ENCODE peak calls at places on chromosomes 5 and 9, in nine cellular contexts. One of them, this sample, is unnamed.

GRCh38 chr9:96478829-96479371 is 28.9 kb downstream of the HABP4 start:
- DNase-seq in amygdala: no peak
- DNase-seq in stimulated activated CD4-positive, alpha-beta T cell treated with anti-CD3 and anti-CD28 coated beads, Interleukin-12 subunit alpha, Interleukin-12 subunit beta, amount 100 ng/mL, for 48 hours: peak; percentile 6
- DNase-seq in stimulated activated CD8-positive, alpha-beta memory T cell treated with anti-CD3 and anti-CD28 coated beads, Interleukin-4, amount 100 ng/mL, for 4 hours: no peak
- DNase-seq in NCI-H1105 treated with DMSO at 0.1 percent for 48 hours: no peak
- DNase-seq in stimulated activated naive CD4-positive, alpha-beta T cell treated with Interleukin-2 at 50 U/mL for 16 hours: peak; percentile 13
- DNase-seq in T follicular helper cell: no peak
- DNase-seq in activated T-cell treated with anti-CD3 and anti-CD28 coated beads for 48 hours: peak; percentile 21
- DNase-seq in brain microvascular endothelial cell: no peak
- DNase-seq in this sample: no peak

GRCh38 chr9:4144869-4145268 is 155.0 kb downstream of the GLIS3 start:
- DNase-seq in T follicular helper cell: no peak
- DNase-seq in stimulated activated naive CD4-positive, alpha-beta T cell treated with Interleukin-2 at 50 U/mL for 16 hours: no peak
- DNase-seq in NCI-H1105 treated with DMSO at 0.1 percent for 48 hours: no peak
- DNase-seq in activated T-cell treated with anti-CD3 and anti-CD28 coated beads for 48 hours: no peak
- DNase-seq in stimulated activated CD4-positive, alpha-beta T cell treated with anti-CD3 and anti-CD28 coated beads, Interleukin-12 subunit alpha, Interleukin-12 subunit beta, amount 100 ng/mL, for 48 hours: no peak
- DNase-seq in amygdala: no peak
- DNase-seq in brain microvascular endothelial cell: no peak
- DNase-seq in stimulated activated CD8-positive, alpha-beta memory T cell treated with anti-CD3 and anti-CD28 coated beads, Interleukin-4, amount 100 ng/mL, for 4 hours: no peak
- DNase-seq in this sample: no peak

GRCh38 chr9:77647659-77648457 is at the start of gene GNA14:
- DNase-seq in amygdala: no peak
- DNase-seq in brain microvascular endothelial cell: no peak
- DNase-seq in stimulated activated CD8-positive, alpha-beta memory T cell treated with anti-CD3 and anti-CD28 coated beads, Interleukin-4, amount 100 ng/mL, for 4 hours: no peak
- DNase-seq in NCI-H1105 treated with DMSO at 0.1 percent for 48 hours: no peak
- DNase-seq in activated T-cell treated with anti-CD3 and anti-CD28 coated beads for 48 hours: peak; percentile 2
- DNase-seq in stimulated activated naive CD4-positive, alpha-beta T cell treated with Interleukin-2 at 50 U/mL for 16 hours: no peak
- DNase-seq in stimulated activated CD4-positive, alpha-beta T cell treated with anti-CD3 and anti-CD28 coated beads, Interleukin-12 subunit alpha, Interleukin-12 subunit beta, amount 100 ng/mL, for 48 hours: no peak
- DNase-seq in T follicular helper cell: no peak
- DNase-seq in this sample: no peak

GRCh38 chr5:52961238-52961637 is 27.9 kb upstream of the ITGA2 start:
- DNase-seq in NCI-H1105 treated with DMSO at 0.1 percent for 48 hours: peak; percentile 88
- DNase-seq in amygdala: no peak
- DNase-seq in activated T-cell treated with anti-CD3 and anti-CD28 coated beads for 48 hours: no peak
- DNase-seq in stimulated activated CD4-positive, alpha-beta T cell treated with anti-CD3 and anti-CD28 coated beads, Interleukin-12 subunit alpha, Interleukin-12 subunit beta, amount 100 ng/mL, for 48 hours: no peak
- DNase-seq in stimulated activated naive CD4-positive, alpha-beta T cell treated with Interleukin-2 at 50 U/mL for 16 hours: no peak
- DNase-seq in stimulated activated CD8-positive, alpha-beta memory T cell treated with anti-CD3 and anti-CD28 coated beads, Interleukin-4, amount 100 ng/mL, for 4 hours: no peak
- DNase-seq in T follicular helper cell: no peak
- DNase-seq in brain microvascular endothelial cell: no peak
- DNase-seq in this sample: no peak

GRCh38 chr5:174945853-174946252 is 221.5 kb downstream of the MSX2 start:
- DNase-seq in stimulated activated CD4-positive, alpha-beta T cell treated with anti-CD3 and anti-CD28 coated beads, Interleukin-12 subunit alpha, Interleukin-12 subunit beta, amount 100 ng/mL, for 48 hours: no peak
- DNase-seq in amygdala: no peak
- DNase-seq in activated T-cell treated with anti-CD3 and anti-CD28 coated beads for 48 hours: no peak
- DNase-seq in T follicular helper cell: no peak
- DNase-seq in NCI-H1105 treated with DMSO at 0.1 percent for 48 hours: peak; percentile 48
- DNase-seq in stimulated activated CD8-positive, alpha-beta memory T cell treated with anti-CD3 and anti-CD28 coated beads, Interleukin-4, amount 100 ng/mL, for 4 hours: no peak
- DNase-seq in stimulated activated naive CD4-positive, alpha-beta T cell treated with Interleukin-2 at 50 U/mL for 16 hours: no peak
- DNase-seq in brain microvascular endothelial cell: no peak
- DNase-seq in this sample: no peak

GRCh38 chr9:37596504-37596903 is 4.1 kb upstream of the TOMM5 start:
- DNase-seq in activated T-cell treated with anti-CD3 and anti-CD28 coated beads for 48 hours: no peak
- DNase-seq in brain microvascular endothelial cell: no peak
- DNase-seq in stimulated activated naive CD4-positive, alpha-beta T cell treated with Interleukin-2 at 50 U/mL for 16 hours: no peak
- DNase-seq in amygdala: no peak
- DNase-seq in stimulated activated CD4-positive, alpha-beta T cell treated with anti-CD3 and anti-CD28 coated beads, Interleukin-12 subunit alpha, Interleukin-12 subunit beta, amount 100 ng/mL, for 48 hours: no peak
- DNase-seq in stimulated activated CD8-positive, alpha-beta memory T cell treated with anti-CD3 and anti-CD28 coated beads, Interleukin-4, amount 100 ng/mL, for 4 hours: no peak
- DNase-seq in NCI-H1105 treated with DMSO at 0.1 percent for 48 hours: no peak
- DNase-seq in T follicular helper cell: no peak
- DNase-seq in this sample: no peak

GRCh38 chr5:153900703-153901395 is 137.9 kb downstream of the FAM114A2 start:
- DNase-seq in stimulated activated CD8-positive, alpha-beta memory T cell treated with anti-CD3 and anti-CD28 coated beads, Interleukin-4, amount 100 ng/mL, for 4 hours: no peak
- DNase-seq in activated T-cell treated with anti-CD3 and anti-CD28 coated beads for 48 hours: no peak
- DNase-seq in stimulated activated CD4-positive, alpha-beta T cell treated with anti-CD3 and anti-CD28 coated beads, Interleukin-12 subunit alpha, Interleukin-12 subunit beta, amount 100 ng/mL, for 48 hours: no peak
- DNase-seq in brain microvascular endothelial cell: peak; percentile 69
- DNase-seq in stimulated activated naive CD4-positive, alpha-beta T cell treated with Interleukin-2 at 50 U/mL for 16 hours: no peak
- DNase-seq in T follicular helper cell: no peak
- DNase-seq in NCI-H1105 treated with DMSO at 0.1 percent for 48 hours: no peak
- DNase-seq in amygdala: no peak
- DNase-seq in this sample: no peak

GRCh38 chr9:137310190-137311052 is 8.3 kb upstream of the NRARP start:
- DNase-seq in amygdala: no peak
- DNase-seq in stimulated activated naive CD4-positive, alpha-beta T cell treated with Interleukin-2 at 50 U/mL for 16 hours: no peak
- DNase-seq in stimulated activated CD8-positive, alpha-beta memory T cell treated with anti-CD3 and anti-CD28 coated beads, Interleukin-4, amount 100 ng/mL, for 4 hours: no peak
- DNase-seq in stimulated activated CD4-positive, alpha-beta T cell treated with anti-CD3 and anti-CD28 coated beads, Interleukin-12 subunit alpha, Interleukin-12 subunit beta, amount 100 ng/mL, for 48 hours: no peak
- DNase-seq in activated T-cell treated with anti-CD3 and anti-CD28 coated beads for 48 hours: no peak
- DNase-seq in NCI-H1105 treated with DMSO at 0.1 percent for 48 hours: no peak
- DNase-seq in T follicular helper cell: no peak
- DNase-seq in brain microvascular endothelial cell: no peak
- DNase-seq in this sample: peak; percentile 49

GRCh38 chr5:136811551-136811950 is 446.2 kb upstream of the TRPC7 start:
- DNase-seq in stimulated activated naive CD4-positive, alpha-beta T cell treated with Interleukin-2 at 50 U/mL for 16 hours: no peak
- DNase-seq in T follicular helper cell: no peak
- DNase-seq in amygdala: no peak
- DNase-seq in brain microvascular endothelial cell: peak; percentile 75
- DNase-seq in activated T-cell treated with anti-CD3 and anti-CD28 coated beads for 48 hours: no peak
- DNase-seq in NCI-H1105 treated with DMSO at 0.1 percent for 48 hours: no peak
- DNase-seq in stimulated activated CD8-positive, alpha-beta memory T cell treated with anti-CD3 and anti-CD28 coated beads, Interleukin-4, amount 100 ng/mL, for 4 hours: no peak
- DNase-seq in stimulated activated CD4-positive, alpha-beta T cell treated with anti-CD3 and anti-CD28 coated beads, Interleukin-12 subunit alpha, Interleukin-12 subunit beta, amount 100 ng/mL, for 48 hours: no peak
- DNase-seq in this sample: no peak

GRCh38 chr5:78753093-78753531 is 104.5 kb upstream of the LHFPL2 start:
- DNase-seq in NCI-H1105 treated with DMSO at 0.1 percent for 48 hours: no peak
- DNase-seq in brain microvascular endothelial cell: peak; percentile 71
- DNase-seq in T follicular helper cell: no peak
- DNase-seq in stimulated activated naive CD4-positive, alpha-beta T cell treated with Interleukin-2 at 50 U/mL for 16 hours: no peak
- DNase-seq in amygdala: no peak
- DNase-seq in activated T-cell treated with anti-CD3 and anti-CD28 coated beads for 48 hours: no peak
- DNase-seq in stimulated activated CD4-positive, alpha-beta T cell treated with anti-CD3 and anti-CD28 coated beads, Interleukin-12 subunit alpha, Interleukin-12 subunit beta, amount 100 ng/mL, for 48 hours: no peak
- DNase-seq in stimulated activated CD8-positive, alpha-beta memory T cell treated with anti-CD3 and anti-CD28 coated beads, Interleukin-4, amount 100 ng/mL, for 4 hours: no peak
- DNase-seq in this sample: no peak

GRCh38 chr5:169218862-169219261 is 82.1 kb downstream of the SLIT3 start:
- DNase-seq in stimulated activated CD8-positive, alpha-beta memory T cell treated with anti-CD3 and anti-CD28 coated beads, Interleukin-4, amount 100 ng/mL, for 4 hours: no peak
- DNase-seq in stimulated activated naive CD4-positive, alpha-beta T cell treated with Interleukin-2 at 50 U/mL for 16 hours: no peak
- DNase-seq in T follicular helper cell: no peak
- DNase-seq in activated T-cell treated with anti-CD3 and anti-CD28 coated beads for 48 hours: no peak
- DNase-seq in stimulated activated CD4-positive, alpha-beta T cell treated with anti-CD3 and anti-CD28 coated beads, Interleukin-12 subunit alpha, Interleukin-12 subunit beta, amount 100 ng/mL, for 48 hours: no peak
- DNase-seq in NCI-H1105 treated with DMSO at 0.1 percent for 48 hours: no peak
- DNase-seq in brain microvascular endothelial cell: no peak
- DNase-seq in amygdala: no peak
- DNase-seq in this sample: no peak

GRCh38 chr5:154071799-154072781 is 33.3 kb downstream of the MFAP3 start:
- DNase-seq in stimulated activated naive CD4-positive, alpha-beta T cell treated with Interleukin-2 at 50 U/mL for 16 hours: peak; percentile 71
- DNase-seq in activated T-cell treated with anti-CD3 and anti-CD28 coated beads for 48 hours: peak; percentile 75
- DNase-seq in brain microvascular endothelial cell: peak; percentile 53
- DNase-seq in stimulated activated CD8-positive, alpha-beta memory T cell treated with anti-CD3 and anti-CD28 coated beads, Interleukin-4, amount 100 ng/mL, for 4 hours: peak; percentile 60
- DNase-seq in amygdala: peak; percentile 70
- DNase-seq in NCI-H1105 treated with DMSO at 0.1 percent for 48 hours: peak; percentile 40
- DNase-seq in T follicular helper cell: peak; percentile 71
- DNase-seq in stimulated activated CD4-positive, alpha-beta T cell treated with anti-CD3 and anti-CD28 coated beads, Interleukin-12 subunit alpha, Interleukin-12 subunit beta, amount 100 ng/mL, for 48 hours: peak; percentile 65
- DNase-seq in this sample: peak; percentile 76

GRCh38 chr9:32072568-32072967 is 311.9 kb upstream of the ACO1 start:
- DNase-seq in amygdala: no peak
- DNase-seq in stimulated activated CD4-positive, alpha-beta T cell treated with anti-CD3 and anti-CD28 coated beads, Interleukin-12 subunit alpha, Interleukin-12 subunit beta, amount 100 ng/mL, for 48 hours: no peak
- DNase-seq in T follicular helper cell: no peak
- DNase-seq in activated T-cell treated with anti-CD3 and anti-CD28 coated beads for 48 hours: no peak
- DNase-seq in stimulated activated naive CD4-positive, alpha-beta T cell treated with Interleukin-2 at 50 U/mL for 16 hours: no peak
- DNase-seq in NCI-H1105 treated with DMSO at 0.1 percent for 48 hours: no peak
- DNase-seq in stimulated activated CD8-positive, alpha-beta memory T cell treated with anti-CD3 and anti-CD28 coated beads, Interleukin-4, amount 100 ng/mL, for 4 hours: no peak
- DNase-seq in brain microvascular endothelial cell: no peak
- DNase-seq in this sample: no peak

GRCh38 chr9:34628656-34629491 is at the start of gene ARID3C:
- DNase-seq in stimulated activated CD4-positive, alpha-beta T cell treated with anti-CD3 and anti-CD28 coated beads, Interleukin-12 subunit alpha, Interleukin-12 subunit beta, amount 100 ng/mL, for 48 hours: no peak
- DNase-seq in amygdala: no peak
- DNase-seq in T follicular helper cell: no peak
- DNase-seq in stimulated activated naive CD4-positive, alpha-beta T cell treated with Interleukin-2 at 50 U/mL for 16 hours: peak; percentile 42
- DNase-seq in stimulated activated CD8-positive, alpha-beta memory T cell treated with anti-CD3 and anti-CD28 coated beads, Interleukin-4, amount 100 ng/mL, for 4 hours: peak; percentile 12
- DNase-seq in NCI-H1105 treated with DMSO at 0.1 percent for 48 hours: peak; percentile 52
- DNase-seq in activated T-cell treated with anti-CD3 and anti-CD28 coated beads for 48 hours: no peak
- DNase-seq in brain microvascular endothelial cell: no peak
- DNase-seq in this sample: peak; percentile 81

GRCh38 chr5:1312993-1313833 is 18.3 kb upstream of the TERT start:
- DNase-seq in stimulated activated CD8-positive, alpha-beta memory T cell treated with anti-CD3 and anti-CD28 coated beads, Interleukin-4, amount 100 ng/mL, for 4 hours: no peak
- DNase-seq in stimulated activated naive CD4-positive, alpha-beta T cell treated with Interleukin-2 at 50 U/mL for 16 hours: no peak
- DNase-seq in brain microvascular endothelial cell: no peak
- DNase-seq in amygdala: no peak
- DNase-seq in T follicular helper cell: no peak
- DNase-seq in activated T-cell treated with anti-CD3 and anti-CD28 coated beads for 48 hours: no peak
- DNase-seq in stimulated activated CD4-positive, alpha-beta T cell treated with anti-CD3 and anti-CD28 coated beads, Interleukin-12 subunit alpha, Interleukin-12 subunit beta, amount 100 ng/mL, for 48 hours: no peak
- DNase-seq in NCI-H1105 treated with DMSO at 0.1 percent for 48 hours: no peak
- DNase-seq in this sample: peak; percentile 14

GRCh38 chr5:125349432-125349831 is 603.0 kb upstream of the ZNF608 start:
- DNase-seq in brain microvascular endothelial cell: peak; percentile 24
- DNase-seq in stimulated activated CD8-positive, alpha-beta memory T cell treated with anti-CD3 and anti-CD28 coated beads, Interleukin-4, amount 100 ng/mL, for 4 hours: no peak
- DNase-seq in activated T-cell treated with anti-CD3 and anti-CD28 coated beads for 48 hours: no peak
- DNase-seq in NCI-H1105 treated with DMSO at 0.1 percent for 48 hours: no peak
- DNase-seq in amygdala: no peak
- DNase-seq in T follicular helper cell: no peak
- DNase-seq in stimulated activated naive CD4-positive, alpha-beta T cell treated with Interleukin-2 at 50 U/mL for 16 hours: no peak
- DNase-seq in stimulated activated CD4-positive, alpha-beta T cell treated with anti-CD3 and anti-CD28 coated beads, Interleukin-12 subunit alpha, Interleukin-12 subunit beta, amount 100 ng/mL, for 48 hours: no peak
- DNase-seq in this sample: no peak

This sample was measured in NCI-H526.